ENCODE peak calls at places on chromosomes 1 and 21, in four cellular contexts. V is esophagus squamous epithelium; P is stimulated activated CD4-positive, alpha-beta T cell treated with anti-CD3 and anti-CD28 coated beads, Interleukin-2, amount 100 ng/mL, for 48 hours; G is M059J. U is an unnamed sample.

GRCh38 chr1:1901641-1902294 is 10.9 kb upstream of the GNB1 start:
- DNase-seq in V (no peak), P (no peak), G (no peak), U (no peak)

GRCh38 chr1:203147376-203147775 is 19.9 kb downstream of the ADORA1 start:
- DNase-seq in V (no peak), P (no peak), G (no peak), U (no peak)

GRCh38 chr1:210360852-210361477 is 32.3 kb downstream of the HHAT start:
- DNase-seq in V (no peak), P (no peak), G (peak), U (no peak)

GRCh38 chr1:53559854-53560571 is 100.8 kb downstream of the DMRTB1 start:
- DNase-seq in V (no peak), P (no peak), G (no peak), U (peak)

GRCh38 chr21:36499578-36500471 is 19.9 kb upstream of the CLDN14 start:
- DNase-seq in V (no peak), P (no peak), G (peak), U (no peak)

GRCh38 chr1:31981976-31982375 is 31.7 kb upstream of the KHDRBS1 start:
- DNase-seq in V (no peak), P (no peak), G (peak), U (no peak)

GRCh38 chr21:43928230-43928607 is 63.2 kb downstream of the AGPAT3 start:
- DNase-seq in V (no peak), P (no peak), G (no peak), U (no peak)

GRCh38 chr1:39787468-39787867 is 1.2 kb downstream of the BMP8B start:
- DNase-seq in V (no peak), P (no peak), G (no peak), U (no peak)

GRCh38 chr1:235649722-235650163 is at the start of gene GNG4:
- DNase-seq in V (no peak), P (no peak), G (no peak), U (no peak)